ENCODE peak calls at places on chromosomes 6 and 20, in seven cellular contexts. E is uterus, K is DND-41, P is heart right ventricle, F is small intestine, Y is fibroblast of lung, T is tibial artery. Q is an unnamed sample. For H3K4me1 and H3K9me3, the result is how much of the 10 kb centered on the place peaks cover.

GRCh38 chr6:111478064-111478476 is 4.9 kb downstream of the REV3L start:
- DNase-seq in E (no peak), K (no peak), P (no peak), F (no peak), Y (peak), T (no peak), Q (no peak)

GRCh38 chr6:11972806-11973205 is 39.3 kb upstream of the HIVEP1 start:
- DNase-seq in E (no peak), K (no peak), P (no peak), F (no peak), Y (no peak), T (no peak), Q (no peak)

GRCh38 chr6:3943373-3943772 is 94.2 kb downstream of the FAM50B start:
- DNase-seq in E (peak), K (no peak), P (peak), F (no peak), Y (no peak), T (no peak), Q (no peak)

GRCh38 chr6:2877057-2877882 is 25.8 kb downstream of the SERPINB9 start:
- DNase-seq in E (peak), K (no peak), P (no peak), F (no peak), Y (peak), T (no peak), Q (no peak)

GRCh38 chr6:53333439-53334408 is 15.0 kb downstream of the ELOVL5 start:
- DNase-seq in E (no peak), K (no peak), P (no peak), F (no peak), Y (no peak), T (no peak), Q (no peak)

GRCh38 chr6:110813813-110814487 is 1.3 kb downstream of the CDK19 start:
- DNase-seq in E (no peak), K (no peak), P (no peak), F (peak), Y (no peak), T (no peak), Q (no peak)

GRCh38 chr6:16929814-16930213 is 168.6 kb upstream of the ATXN1 start:
- DNase-seq in E (no peak), K (no peak), P (no peak), F (no peak), Y (peak), T (no peak), Q (no peak)

GRCh38 chr20:21520702-21521595 is 7.1 kb upstream of the NKX2-2 start:
- DNase-seq in E (no peak), K (no peak), P (no peak), F (no peak), Y (peak), T (no peak), Q (no peak)

GRCh38 chr6:30720738-30721197 is 616 bp downstream of the TUBB start:
- DNase-seq in E (peak), K (peak), P (peak), F (peak), Y (no peak), T (peak), Q (peak)

GRCh38 chr20:1631309-1632227 is 11.8 kb upstream of the SIRPB1 start:
- DNase-seq in E (no peak), K (no peak), P (no peak), F (no peak), Y (peak), T (no peak), Q (no peak)

GRCh38 chr6:164247106-164247505 is 832.6 kb downstream of the QKI start:
- DNase-seq in E (no peak), K (no peak), P (no peak), F (no peak), Y (peak), T (no peak), Q (no peak)

GRCh38 chr6:137159912-137160311 is 13.5 kb downstream of the IL22RA2 start:
- DNase-seq in E (no peak), K (no peak), P (no peak), F (no peak), Y (no peak), T (no peak), Q (no peak)

GRCh38 chr6:119186490-119186889 is 108.0 kb upstream of the FAM184A start:
- DNase-seq in E (no peak), K (no peak), P (no peak), F (no peak), Y (no peak), T (no peak), Q (no peak)

GRCh38 chr20:38863024-38863851 is 57.7 kb downstream of the PPP1R16B start:
- DNase-seq in E (no peak), K (no peak), P (no peak), F (peak), Y (no peak), T (no peak), Q (peak)

GRCh38 chr6:37306026-37306425 is 47.8 kb upstream of the RNF8 start:
- DNase-seq in E (no peak), K (no peak), P (no peak), F (no peak), Y (no peak), T (no peak), Q (no peak)

GRCh38 chr6:37303091-37303620 is 45.2 kb upstream of the TMEM217 start:
- DNase-seq in E (no peak), K (no peak), P (no peak), F (no peak), Y (no peak), T (no peak), Q (no peak)

GRCh38 chr6:37306624-37307222 is 47.1 kb upstream of the RNF8 start:
- DNase-seq in E (no peak), K (no peak), P (no peak), F (no peak), Y (no peak), T (no peak), Q (no peak)

GRCh38 chr6:37303891-37304503 is 46.1 kb upstream of the TMEM217 start:
- DNase-seq in E (no peak), K (peak), P (no peak), F (peak), Y (peak), T (no peak), Q (no peak)

GRCh38 chr6:37304766-37305165 is 46.8 kb upstream of the TMEM217 start:
- DNase-seq in E (no peak), K (no peak), P (no peak), F (no peak), Y (no peak), T (no peak), Q (no peak)
- H3K4me1 ChIP-seq in E (under half), K (under half), P (under half), F (under half), Y (under half), T (under half), Q (under half)

DNA sequence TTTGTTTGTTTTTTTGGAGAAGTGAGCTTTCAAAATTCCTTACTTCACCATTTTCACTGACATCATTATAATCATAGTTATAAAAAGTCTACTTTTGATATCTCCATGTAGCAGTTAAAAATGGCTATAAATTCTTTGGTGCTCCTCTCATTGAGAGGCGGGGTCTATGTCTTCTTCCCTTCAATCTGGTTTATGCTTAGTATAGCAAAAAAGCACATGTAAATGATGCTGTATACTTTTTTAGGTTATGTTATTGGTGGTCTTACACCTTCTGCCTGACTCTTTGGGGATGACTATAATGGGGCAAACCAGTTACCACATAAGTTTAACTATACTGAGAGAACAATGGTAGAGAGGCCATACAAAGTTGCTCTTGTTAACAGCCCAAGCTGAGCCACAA is 289.6 kb downstream of the EPM2A start:
- DNase-seq in E (no peak), K (no peak), P (no peak), F (no peak), Y (no peak), T (no peak), Q (no peak)
- H3K9me3 ChIP-seq in E (under half), K (under half), P (under half), F (under half), Y (under half), T (under half), Q (under half)

GRCh38 chr6:69914015-69914485 is 47.7 kb downstream of the COL19A1 start:
- DNase-seq in E (no peak), K (no peak), P (no peak), F (no peak), Y (no peak), T (no peak), Q (no peak)
- H3K27ac ChIP-seq in E (no peak), K (no peak), P (no peak), F (no peak), Y (no peak), T (peak), Q (no peak)

GRCh38 chr6:143545976-143546547 is 34.5 kb upstream of the FUCA2 start:
- DNase-seq in E (no peak), K (no peak), P (no peak), F (peak), Y (peak), T (no peak), Q (peak)
- H3K4me1 ChIP-seq in E (under half), K (under half), P (under half), F (under half), Y (under half), T (under half), Q (half or more)